ENCODE peak calls at places on chromosome 16, in four cellular contexts. O, K, D and H are unnamed samples.

GRCh38 chr16:11639925-11640899 is 28.0 kb upstream of the SNN start:
- DNase-seq in O (no peak), K (peak; percentile 92), D (peak; percentile 100), H (peak; percentile 91)

GRCh38 chr16:17434006-17434405 is 36.8 kb downstream of the XYLT1 start:
- DNase-seq in O (no peak), K (no peak), D (no peak), H (no peak)

GRCh38 chr16:10866196-10866976 is 10.6 kb upstream of the CIITA start:
- DNase-seq in O (no peak), K (no peak), D (no peak), H (no peak)

GRCh38 chr16:19166500-19166899 is 1.5 kb upstream of the SYT17 start:
- DNase-seq in O (no peak), K (no peak), D (no peak), H (no peak)

GRCh38 chr16:30186444-30186781 is 3.0 kb downstream of the CORO1A start:
- DNase-seq in O (no peak), K (no peak), D (no peak), H (no peak)

GRCh38 chr16:30949655-30950515 is 1.0 kb downstream of the ORAI3 start:
- DNase-seq in O (no peak), K (peak; percentile 87), D (peak; percentile 86), H (no peak)

GRCh38 chr16:22229881-22230280 is 23.8 kb downstream of the EEF2K start:
- DNase-seq in O (no peak), K (no peak), D (no peak), H (no peak)

GRCh38 chr16:30778549-30779244 is 8.3 kb downstream of the ZNF629 start:
- DNase-seq in O (no peak), K (peak; percentile 56), D (peak; percentile 14), H (no peak)

GRCh38 chr16:50071075-50071671 is 5.4 kb downstream of the HEATR3 start:
- DNase-seq in O (no peak), K (no peak), D (no peak), H (no peak)

GRCh38 chr16:68902376-68903345 is 59.3 kb downstream of the TANGO6 start:
- DNase-seq in O (no peak), K (no peak), D (peak; percentile 61), H (no peak)

GRCh38 chr16:60641067-60641466 is 1395.2 kb downstream of the CDH8 start:
- DNase-seq in O (no peak), K (no peak), D (no peak), H (no peak)

GRCh38 chr16:11139624-11140375 is 116.2 kb downstream of the SOCS1 start:
- DNase-seq in O (peak; percentile 19), K (no peak), D (no peak), H (peak; percentile 90)

GRCh38 chr16:1444730-1445517 is 568 bp upstream of the CCDC154 start:
- DNase-seq in O (no peak), K (no peak), D (no peak), H (no peak)

GRCh38 chr16:89842471-89843408 is 14.5 kb downstream of the SPIRE2 start:
- DNase-seq in O (no peak), K (no peak), D (peak; percentile 88), H (no peak)

GRCh38 chr16:87678618-87679017 is 76.3 kb downstream of the JPH3 start:
- DNase-seq in O (no peak), K (no peak), D (no peak), H (no peak)

GRCh38 chr16:12095275-12096161 is 119.0 kb downstream of the SNX29 start:
- DNase-seq in O (peak; percentile 51), K (peak; percentile 55), D (peak; percentile 65), H (no peak)

GRCh38 chr16:84318091-84318975 is 23.7 kb downstream of the WFDC1 start:
- DNase-seq in O (no peak), K (no peak), D (no peak), H (no peak)

GRCh38 chr16:85626191-85626951 is 13.2 kb downstream of the GSE1 start:
- DNase-seq in O (no peak), K (no peak), D (no peak), H (no peak)

GRCh38 chr16:8903004-8903403 is 20.9 kb downstream of the LITAFD start:
- DNase-seq in O (no peak), K (no peak), D (no peak), H (no peak)

GRCh38 chr16:11254913-11255736 is 879 bp downstream of the SOCS1 start:
- DNase-seq in O (peak; percentile 79), K (no peak), D (peak; percentile 48), H (no peak)

GRCh38 chr16:24499193-24499814 is 40.1 kb upstream of the RBBP6 start:
- DNase-seq in O (no peak), K (no peak), D (peak; percentile 37), H (no peak)

GRCh38 chr16:87382023-87382785 is 1.4 kb downstream of the FBXO31 start:
- DNase-seq in O (no peak), K (no peak), D (no peak), H (no peak)

GRCh38 chr16:85615014-85615851 is 2.1 kb downstream of the GSE1 start:
- DNase-seq in O (no peak), K (peak; percentile 18), D (no peak), H (no peak)

GRCh38 chr16:50724237-50724747 is 17.6 kb upstream of the CYLD start:
- DNase-seq in O (no peak), K (no peak), D (no peak), H (no peak)

GRCh38 chr16:27114006-27114405 is 47.3 kb downstream of the C16orf82 start:
- DNase-seq in O (no peak), K (no peak), D (no peak), H (no peak)

GRCh38 chr16:54123766-54124165 is 162.8 kb downstream of the IRX3 start:
- DNase-seq in O (no peak), K (no peak), D (no peak), H (no peak)

GRCh38 chr16:24674877-24675276 is 54.6 kb upstream of the TNRC6A start:
- DNase-seq in O (no peak), K (no peak), D (no peak), H (no peak)

GRCh38 chr16:24539850-24540484 is 601 bp downstream of the RBBP6 start:
- DNase-seq in O (no peak), K (no peak), D (peak; percentile 53), H (no peak)

GRCh38 chr16:31480851-31481250 is 2.1 kb upstream of the SLC5A2 start:
- DNase-seq in O (no peak), K (no peak), D (peak; percentile 43), H (no peak)

GRCh38 chr16:57798953-57799618 is 3.2 kb downstream of the KIFC3 start:
- DNase-seq in O (no peak), K (no peak), D (no peak), H (no peak)

GRCh38 chr16:3696425-3697218 is 20.7 kb downstream of the TRAP1 start:
- DNase-seq in O (no peak), K (no peak), D (peak; percentile 97), H (no peak)

GRCh38 chr16:56988161-56988947 is 1.0 kb upstream of the NLRC5 start:
- DNase-seq in O (no peak), K (peak; percentile 24), D (peak; percentile 51), H (no peak)

GRCh38 chr16:20897253-20897896 is 2.8 kb downstream of the DCUN1D3 start:
- DNase-seq in O (no peak), K (no peak), D (peak; percentile 48), H (no peak)